ENCODE peak calls at places on chromosomes 11 and 22, in four cellular contexts. I, H, V and Q are unnamed samples.

GRCh38 chr22:23183107-23183698 is 2.9 kb downstream of the BCR start:
- DNase-seq in I (peak; percentile 97), V (no peak), H (peak; percentile 47), Q (no peak)

GRCh38 chr11:123054301-123055065 is 7.5 kb downstream of the HSPA8 start:
- DNase-seq in H (peak; percentile 70), I (peak; percentile 75), V (no peak), Q (peak; percentile 70)

GRCh38 chr11:60710482-60710881 is 11.1 kb downstream of the MS4A8 start:
- DNase-seq in V (no peak), H (no peak), I (peak; percentile 6), Q (peak; percentile 14)

GRCh38 chr11:94926698-94927237 is 46.6 kb downstream of the CWC15 start:
- DNase-seq in I (no peak), V (no peak), H (no peak), Q (peak; percentile 5)

GRCh38 chr11:76860539-76861475 is at the start of gene ACER3:
- DNase-seq in V (peak; percentile 45), H (peak; percentile 78), I (peak; percentile 96), Q (peak; percentile 88)

GRCh38 chr11:55172734-55173415 is 89.1 kb upstream of the TRIM48 start:
- DNase-seq in I (no peak), V (no peak), H (no peak), Q (no peak)

GRCh38 chr22:32466496-32466895 is 2.2 kb upstream of the BPIFC start:
- DNase-seq in I (no peak), H (no peak), V (no peak), Q (no peak)

GRCh38 chr11:100469835-100470234 is 217.3 kb upstream of the ARHGAP42 start:
- DNase-seq in I (no peak), V (no peak), H (no peak), Q (no peak)

GRCh38 chr11:19525276-19525675 is 187.4 kb upstream of the NAV2 start:
- DNase-seq in I (no peak), H (no peak), V (peak; percentile 30), Q (no peak)

GRCh38 chr11:45662665-45663485 is 2.5 kb downstream of the CHST1 start:
- DNase-seq in I (peak; percentile 60), V (no peak), H (peak; percentile 20), Q (peak; percentile 72)

GRCh38 chr22:44646668-44647067 is 55.3 kb upstream of the PRR5 start:
- DNase-seq in V (no peak), I (no peak), H (no peak), Q (no peak)

GRCh38 chr11:65586676-65587075 is 8.9 kb downstream of the KCNK7 start:
- DNase-seq in H (no peak), V (no peak), I (no peak), Q (no peak)

GRCh38 chr11:107963091-107963490 is 34.8 kb downstream of the RAB39A start:
- DNase-seq in H (no peak), I (no peak), V (no peak), Q (no peak)

GRCh38 chr11:121479839-121480238 is 27.1 kb upstream of the SORL1-AS1 start:
- DNase-seq in V (no peak), I (no peak), H (no peak), Q (no peak)

GRCh38 chr11:7451520-7451919 is 33.8 kb upstream of the OLFML1 start:
- DNase-seq in V (no peak), I (no peak), H (no peak), Q (no peak)

GRCh38 chr11:103488021-103488420 is 378.8 kb downstream of the DYNC2H1 start:
- DNase-seq in I (no peak), H (no peak), V (no peak), Q (no peak)

GRCh38 chr22:39674536-39674935 is 104.0 kb downstream of the CACNA1I start:
- DNase-seq in H (no peak), I (no peak), V (no peak), Q (no peak)

GRCh38 chr11:83122766-83123165 is 34.2 kb upstream of the PCF11 start:
- DNase-seq in H (no peak), I (no peak), V (no peak), Q (no peak)

GRCh38 chr22:47558828-47559700 is 796.6 kb downstream of the TBC1D22A start:
- DNase-seq in I (no peak), V (no peak), H (no peak), Q (no peak)

GRCh38 chr11:119807402-119807801 is 78.4 kb upstream of the NECTIN1 start:
- DNase-seq in I (no peak), V (no peak), H (no peak), Q (no peak)

GRCh38 chr11:78808903-78809302 is 234.2 kb upstream of the NARS2 start:
- DNase-seq in H (no peak), V (no peak), I (no peak), Q (no peak)

GRCh38 chr11:47276923-47277322 is 7.0 kb downstream of the MADD start:
- DNase-seq in V (no peak), I (peak; percentile 41), H (no peak), Q (no peak)

GRCh38 chr11:122516686-122517085 is 138.8 kb upstream of the UBASH3B start:
- DNase-seq in H (no peak), I (no peak), V (no peak), Q (no peak)

GRCh38 chr11:86370922-86371614 is 3.6 kb upstream of the CCDC81 start:
- DNase-seq in H (peak; percentile 5), I (peak; percentile 39), V (no peak), Q (peak; percentile 22)

GRCh38 chr11:60625262-60625661 is 74.2 kb upstream of the MS4A8 start:
- DNase-seq in V (no peak), I (peak; percentile 38), H (peak; percentile 22), Q (no peak)

GRCh38 chr11:32050256-32050655 is 40.6 kb upstream of the RCN1 start:
- DNase-seq in I (no peak), H (no peak), V (no peak), Q (no peak)

GRCh38 chr11:102026975-102027374 is 20.3 kb upstream of the CFAP300 start:
- DNase-seq in I (no peak), V (no peak), H (no peak), Q (no peak)

GRCh38 chr11:104584823-104585222 is 313.4 kb downstream of the CASP12 start:
- DNase-seq in H (no peak), I (no peak), V (no peak), Q (no peak)

DNA sequence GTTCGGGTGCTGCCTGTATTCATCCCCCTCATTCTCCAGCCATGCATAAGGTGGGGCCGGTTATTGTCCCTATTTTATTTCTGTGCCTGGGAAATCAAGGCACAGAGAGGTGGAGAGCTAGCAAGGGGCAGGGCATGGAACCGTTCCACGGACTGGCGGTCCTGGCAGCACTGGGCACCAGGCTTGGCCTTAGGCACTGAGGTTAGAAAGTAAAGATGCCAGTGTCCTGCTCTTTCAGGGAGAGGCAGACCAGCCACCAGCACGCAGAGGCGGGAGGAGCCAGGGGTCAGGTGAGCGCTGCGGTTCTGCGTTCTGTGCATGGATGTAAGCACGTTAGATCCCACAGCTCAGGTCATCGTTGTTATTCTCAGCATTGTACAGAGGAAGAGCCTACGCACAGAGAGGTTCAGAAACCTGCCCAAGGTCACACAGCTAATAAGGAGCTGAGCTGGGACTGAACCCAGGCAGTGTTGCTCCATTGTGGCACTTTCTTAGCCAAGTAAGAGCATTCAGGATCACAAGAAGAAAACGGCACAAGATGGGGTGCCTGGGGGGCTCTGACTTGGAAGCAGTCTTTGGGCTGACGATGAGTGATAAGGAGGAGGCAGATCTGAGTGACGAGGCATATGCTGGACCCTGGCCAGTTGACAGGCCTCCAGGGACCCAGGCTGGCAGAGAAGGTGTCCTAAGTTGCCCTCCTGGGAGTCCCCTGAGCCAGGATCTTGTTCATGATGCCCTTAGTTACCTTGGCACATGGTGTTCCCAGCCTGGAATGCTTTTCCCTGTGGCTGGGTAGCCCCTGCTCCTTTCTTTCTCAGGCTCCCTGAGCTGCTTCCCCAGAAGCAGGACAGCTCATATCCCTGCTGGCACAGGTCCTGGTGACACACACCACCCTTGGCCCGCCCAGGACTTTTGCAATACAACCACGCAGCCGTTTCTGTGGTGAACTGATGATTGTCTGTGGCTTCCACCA is 41.1 kb downstream of the OSBPL5 start:
- DNase-seq in V (no peak), H (no peak), I (no peak), Q (peak; percentile 48)
- TF ChIP-seq EP300 in V (no peak), H (no peak), I (no peak), Q (no peak)

DNA sequence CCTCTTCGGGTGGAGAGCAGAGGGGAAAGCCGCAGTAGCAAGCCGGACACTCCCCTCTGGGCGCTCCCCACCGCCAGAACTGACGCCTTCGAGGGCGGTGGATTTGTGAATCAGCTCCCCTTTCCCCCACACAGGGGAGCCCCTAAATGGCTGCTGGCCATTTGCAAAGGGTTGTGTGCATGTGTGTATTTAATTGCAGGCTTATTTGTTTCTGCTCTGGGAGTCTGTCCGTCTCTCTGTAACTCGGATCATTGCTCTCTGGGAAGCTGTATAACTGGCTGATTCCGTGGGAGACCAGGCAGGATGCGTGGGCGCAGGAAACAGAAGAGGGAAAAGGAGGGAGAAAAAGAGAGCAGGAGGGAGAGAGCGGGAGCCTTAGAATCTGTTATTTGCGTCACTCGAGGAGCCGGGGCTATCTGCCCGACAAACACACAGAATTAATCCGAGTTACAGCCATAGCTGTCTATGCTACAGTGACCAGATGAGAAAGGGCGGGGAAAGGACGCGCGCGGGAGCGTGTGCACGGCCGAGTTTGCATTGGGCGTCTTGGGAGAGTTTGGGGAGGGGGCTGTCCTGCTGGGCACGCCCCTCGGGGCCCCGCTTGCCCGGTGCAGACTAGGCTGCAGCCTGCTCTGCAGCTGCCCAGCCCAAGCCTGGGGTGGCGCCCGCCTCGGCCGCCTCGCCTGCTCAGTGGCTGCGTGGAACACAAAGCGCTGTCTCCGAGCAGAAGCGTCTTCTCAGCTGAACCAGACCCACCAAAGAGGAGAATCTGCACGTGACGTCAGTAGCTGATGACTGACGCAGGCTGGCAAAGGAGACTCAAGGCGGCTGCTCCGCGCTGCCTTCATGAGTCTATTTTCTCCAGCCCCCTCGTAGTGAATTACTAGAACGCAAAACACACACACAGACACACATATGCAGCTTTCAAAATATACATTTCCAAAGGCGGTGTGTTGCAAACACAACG is 105.3 kb upstream of the HSD17B12 start:
- DNase-seq in H (no peak), I (no peak), V (no peak), Q (no peak)
- TF ChIP-seq BHLHE40 in H (no peak), I (no peak), V (no peak), Q (no peak)

GRCh38 chr22:28243539-28243938 is 324.5 kb upstream of the PITPNB start:
- DNase-seq in V (no peak), I (peak; percentile 16), H (no peak), Q (no peak)
- TF ChIP-seq JUNB in V (no peak), I (no peak), H (no peak), Q (no peak)

GRCh38 chr22:26461188-26461810 is 22.3 kb downstream of the HPS4 start:
- DNase-seq in I (peak; percentile 55), H (peak; percentile 24), V (no peak), Q (peak; percentile 46)
- TF ChIP-seq EP300 in I (no peak), H (no peak), V (no peak), Q (no peak)